ENCODE peak calls at places on chromosomes 4 and X, in four cellular contexts. Z is fibroblast of pulmonary artery, L is HCT116, G is breast epithelium. C is an unnamed sample.

GRCh38 chr4:125315571-125316390 is 1.0 kb downstream of the FAT4 start:
- DNase-seq in Z (peak), L (no peak), G (no peak), C (peak)

GRCh38 chr4:100966846-100967245 is 380.5 kb downstream of the PPP3CA start:
- DNase-seq in Z (no peak), L (no peak), G (no peak), C (no peak)

GRCh38 chr4:184645904-184646610 is 3.2 kb downstream of the CASP3 start:
- DNase-seq in Z (no peak), L (no peak), G (no peak), C (no peak)

GRCh38 chrX:67781132-67781531 is 237.3 kb downstream of the AR start:
- DNase-seq in Z (no peak), L (no peak), G (no peak), C (peak)

GRCh38 chrX:19897087-19897486 is 9.7 kb upstream of the SH3KBP1 start:
- DNase-seq in Z (no peak), L (no peak), G (no peak), C (no peak)

GRCh38 chr4:176841730-176842129 is 49.0 kb upstream of the VEGFC start:
- DNase-seq in Z (peak), L (no peak), G (no peak), C (peak)

GRCh38 chrX:13983734-13984133 is 46.0 kb downstream of the GEMIN8 start:
- DNase-seq in Z (no peak), L (no peak), G (no peak), C (no peak)

GRCh38 chrX:43646800-43647199 is 9.3 kb upstream of the MAOA start:
- DNase-seq in Z (no peak), L (no peak), G (no peak), C (no peak)

GRCh38 chrX:15854080-15854655 is 445 bp downstream of the AP1S2 start:
- DNase-seq in Z (no peak), L (no peak), G (peak), C (no peak)

GRCh38 chr4:40681600-40682297 is 52.1 kb upstream of the RBM47 start:
- DNase-seq in Z (no peak), L (no peak), G (no peak), C (no peak)

GRCh38 chr4:45770958-45771357 is 352.9 kb downstream of the GABRG1 start:
- DNase-seq in Z (no peak), L (no peak), G (no peak), C (no peak)
- H3K4me3 ChIP-seq in Z (no peak), L (no peak), G (no peak), C (no peak)

DNA sequence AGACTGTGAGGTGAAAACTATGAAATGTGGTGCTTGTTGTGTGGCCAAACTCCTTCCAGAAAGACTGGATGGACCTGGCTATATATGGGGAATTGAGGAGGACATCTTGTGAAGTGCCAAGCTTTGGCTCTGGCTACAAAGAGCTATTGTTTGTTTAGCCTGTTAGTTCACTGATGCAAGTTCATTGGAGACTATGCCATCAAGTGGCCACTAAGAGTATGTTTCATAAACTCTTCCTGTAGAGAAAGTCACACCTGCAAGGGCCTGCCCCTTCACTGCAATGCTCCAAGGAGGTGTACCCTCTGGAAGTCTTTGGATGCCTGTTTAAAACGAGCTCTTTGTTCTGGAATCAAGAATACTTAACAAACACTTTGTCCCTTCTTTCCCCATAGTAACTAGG is 382.0 kb downstream of the GABRG1 start:
- DNase-seq in Z (peak), L (no peak), G (no peak), C (no peak)
- TF ChIP-seq CTCF in Z (no peak), L (no peak), G (no peak), C (no peak)

DNA sequence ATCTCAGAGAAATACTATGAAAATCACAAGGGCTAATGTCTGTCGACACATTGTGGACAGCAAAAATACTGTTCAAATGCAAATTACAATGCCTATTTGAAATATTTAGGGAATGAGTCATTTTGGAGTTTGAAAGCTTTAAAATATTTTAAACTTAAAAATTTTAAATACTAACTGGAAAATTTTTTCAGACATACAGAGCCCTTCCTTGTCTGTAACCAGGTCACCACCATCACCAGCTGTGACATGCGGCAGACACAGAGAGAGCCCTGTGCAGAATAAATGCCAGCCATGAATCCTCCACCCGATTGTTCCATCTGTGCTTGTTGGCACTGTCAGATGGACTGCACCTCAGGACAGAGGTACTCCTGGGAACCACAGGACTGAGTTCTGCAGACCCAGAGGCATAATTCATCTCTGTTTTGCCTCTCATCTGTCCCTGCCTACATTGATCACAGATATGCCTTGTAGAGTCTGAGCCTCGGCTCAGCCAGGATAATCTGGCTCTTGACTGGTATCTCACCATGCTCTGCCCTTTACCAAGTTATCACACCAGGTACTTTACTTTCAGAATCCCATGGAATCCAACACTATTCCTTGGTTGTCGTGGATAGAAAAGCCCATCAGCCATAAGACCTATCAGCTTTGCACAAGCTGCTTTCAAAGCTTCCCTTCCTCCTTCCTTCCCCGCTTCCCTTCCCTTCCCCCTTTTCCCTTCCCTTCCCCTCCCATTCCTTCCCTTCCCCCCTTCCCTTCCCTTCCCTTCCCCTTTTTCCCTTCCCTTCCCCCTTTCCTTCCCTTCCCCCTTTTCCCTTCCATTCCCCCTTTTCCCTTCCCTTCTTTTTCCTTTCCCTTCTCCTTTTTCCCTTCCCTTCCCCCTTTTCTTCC is 67.2 kb downstream of the TBC1D9 start:
- DNase-seq in Z (peak), L (no peak), G (no peak), C (peak)
- H3K4me3 ChIP-seq in Z (no peak), L (no peak), G (no peak), C (no peak)

GRCh38 chrX:6891404-6891803 is 256.1 kb upstream of the STS start:
- DNase-seq in Z (no peak), L (no peak), G (no peak), C (no peak)
- TF ChIP-seq CTCF in Z (no peak), L (no peak), G (no peak), C (no peak)

GRCh38 chrX:8688776-8689175 is 43.2 kb downstream of the ANOS1 start:
- DNase-seq in Z (no peak), L (no peak), G (no peak), C (no peak)
- H3K4me3 ChIP-seq in Z (no peak), L (no peak), G (no peak), C (no peak)

GRCh38 chrX:151722241-151722846 is 6.5 kb downstream of the FATE1 start:
- DNase-seq in Z (peak), L (peak), G (no peak), C (peak)
- TF ChIP-seq CTCF in Z (peak), L (peak), G (no peak), C (peak)

GRCh38 chrX:54180403-54180802 is 2.7 kb downstream of the FAM120C start:
- DNase-seq in Z (peak), L (no peak), G (no peak), C (peak)
- H3K4me3 ChIP-seq in Z (peak), L (no peak), G (no peak), C (peak)

GRCh38 chr4:117447925-117448324 is 362.5 kb upstream of the TRAM1L1 start:
- DNase-seq in Z (no peak), L (no peak), G (no peak), C (no peak)
- TF ChIP-seq CTCF in Z (no peak), L (peak), G (no peak), C (peak)

C was measured in choroid plexus epithelial cell.